ENCODE peak calls at places on chromosomes 5 and 9, in eight cellular contexts. One of them, this sample, is unnamed.

GRCh38 chr5:149959406-149960236 is 937 bp upstream of the SLC26A2 start:
- DNase-seq in left ventricle myocardium inferior: no peak
- DNase-seq in psoas muscle: no peak
- DNase-seq in upper lobe of right lung: no peak
- DNase-seq in A549: peak; percentile 92
- DNase-seq in uterus: no peak
- DNase-seq in OCI-LY7: peak; percentile 49
- DNase-seq in hepatocyte: peak; percentile 73
- DNase-seq in this sample: no peak

GRCh38 chr5:113232246-113232645 is 202.5 kb downstream of the TSSK1B start:
- DNase-seq in hepatocyte: no peak
- DNase-seq in A549: no peak
- DNase-seq in uterus: no peak
- DNase-seq in upper lobe of right lung: no peak
- DNase-seq in psoas muscle: no peak
- DNase-seq in left ventricle myocardium inferior: no peak
- DNase-seq in OCI-LY7: no peak
- DNase-seq in this sample: no peak

GRCh38 chr5:64166201-64166959 is 737 bp downstream of the RNF180 start:
- DNase-seq in upper lobe of right lung: no peak
- DNase-seq in left ventricle myocardium inferior: no peak
- DNase-seq in hepatocyte: no peak
- DNase-seq in OCI-LY7: no peak
- DNase-seq in uterus: no peak
- DNase-seq in psoas muscle: no peak
- DNase-seq in A549: no peak
- DNase-seq in this sample: no peak

GRCh38 chr5:128284236-128284635 is 200.7 kb downstream of the SLC12A2 start:
- DNase-seq in left ventricle myocardium inferior: no peak
- DNase-seq in psoas muscle: no peak
- DNase-seq in A549: no peak
- DNase-seq in uterus: no peak
- DNase-seq in hepatocyte: no peak
- DNase-seq in OCI-LY7: no peak
- DNase-seq in upper lobe of right lung: no peak
- DNase-seq in this sample: no peak

GRCh38 chr5:124923131-124923530 is 176.7 kb upstream of the ZNF608 start:
- DNase-seq in OCI-LY7: peak; percentile 38
- DNase-seq in hepatocyte: peak; percentile 18
- DNase-seq in A549: no peak
- DNase-seq in psoas muscle: no peak
- DNase-seq in uterus: no peak
- DNase-seq in upper lobe of right lung: no peak
- DNase-seq in left ventricle myocardium inferior: no peak
- DNase-seq in this sample: no peak

GRCh38 chr5:167587768-167588167 is 703.7 kb upstream of the WWC1 start:
- DNase-seq in A549: peak; percentile 56
- DNase-seq in left ventricle myocardium inferior: no peak
- DNase-seq in uterus: no peak
- DNase-seq in OCI-LY7: no peak
- DNase-seq in hepatocyte: peak; percentile 57
- DNase-seq in psoas muscle: no peak
- DNase-seq in upper lobe of right lung: no peak
- DNase-seq in this sample: no peak

GRCh38 chr9:130122465-130122864 is 49.7 kb upstream of the NCS1 start:
- DNase-seq in upper lobe of right lung: no peak
- DNase-seq in psoas muscle: no peak
- DNase-seq in A549: no peak
- DNase-seq in OCI-LY7: peak; percentile 60
- DNase-seq in uterus: no peak
- DNase-seq in hepatocyte: no peak
- DNase-seq in left ventricle myocardium inferior: no peak
- DNase-seq in this sample: peak; percentile 12

GRCh38 chr5:150637245-150638052 is 3.0 kb upstream of the SYNPO start:
- DNase-seq in upper lobe of right lung: no peak
- DNase-seq in A549: peak; percentile 89
- DNase-seq in hepatocyte: peak; percentile 85
- DNase-seq in uterus: no peak
- DNase-seq in left ventricle myocardium inferior: no peak
- DNase-seq in OCI-LY7: no peak
- DNase-seq in psoas muscle: no peak
- DNase-seq in this sample: no peak

GRCh38 chr5:16685069-16685468 is 68.3 kb upstream of the RETREG1 start:
- DNase-seq in OCI-LY7: no peak
- DNase-seq in left ventricle myocardium inferior: no peak
- DNase-seq in upper lobe of right lung: no peak
- DNase-seq in hepatocyte: no peak
- DNase-seq in psoas muscle: no peak
- DNase-seq in uterus: no peak
- DNase-seq in A549: no peak
- DNase-seq in this sample: no peak

DNA sequence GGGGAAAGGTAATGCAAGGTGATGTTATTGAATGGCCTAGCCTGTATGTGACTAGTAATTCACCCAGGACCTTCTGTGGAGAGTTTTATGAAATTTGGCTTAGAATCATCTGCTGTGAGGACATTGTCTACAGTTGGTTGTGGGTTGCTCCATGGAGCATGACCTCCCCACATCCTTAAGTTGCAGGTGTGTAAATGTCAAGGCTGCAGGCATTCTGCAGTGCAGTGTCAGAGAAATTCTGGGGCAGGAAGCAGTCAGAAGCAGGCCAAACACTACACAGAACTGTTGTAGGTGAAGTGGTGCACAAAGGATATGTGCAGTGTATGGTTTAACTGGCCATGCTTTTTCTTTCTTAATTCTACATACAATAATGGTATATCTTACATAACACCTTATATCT is 588.3 kb downstream of the EBF1 start:
- DNase-seq in upper lobe of right lung: no peak
- DNase-seq in hepatocyte: no peak
- DNase-seq in uterus: no peak
- DNase-seq in psoas muscle: no peak
- DNase-seq in A549: no peak
- DNase-seq in OCI-LY7: peak; percentile 98
- DNase-seq in left ventricle myocardium inferior: no peak
- DNase-seq in this sample: no peak
- H3K4me1 ChIP-seq in upper lobe of right lung: no peaks in the 10 kb centered on the region
- H3K4me1 ChIP-seq in hepatocyte: no peaks in the 10 kb centered on the region
- H3K4me1 ChIP-seq in uterus: no peaks in the 10 kb centered on the region
- H3K4me1 ChIP-seq in psoas muscle: no peaks in the 10 kb centered on the region
- H3K4me1 ChIP-seq in A549: no peaks in the 10 kb centered on the region
- H3K4me1 ChIP-seq in OCI-LY7: peaks cover 47% of the 10 kb centered on the region
- H3K4me1 ChIP-seq in left ventricle myocardium inferior: peaks cover 19% of the 10 kb centered on the region
- H3K4me1 ChIP-seq in this sample: no peaks in the 10 kb centered on the region

GRCh38 chr5:109865636-109866035 is 175.9 kb downstream of the MAN2A1 start:
- DNase-seq in A549: peak; percentile 9
- DNase-seq in psoas muscle: no peak
- DNase-seq in OCI-LY7: no peak
- DNase-seq in upper lobe of right lung: no peak
- DNase-seq in left ventricle myocardium inferior: no peak
- DNase-seq in hepatocyte: peak; percentile 14
- DNase-seq in uterus: no peak
- DNase-seq in this sample: no peak

GRCh38 chr5:109862301-109862700 is 172.6 kb downstream of the MAN2A1 start:
- DNase-seq in OCI-LY7: no peak
- DNase-seq in uterus: no peak
- DNase-seq in hepatocyte: no peak
- DNase-seq in psoas muscle: no peak
- DNase-seq in left ventricle myocardium inferior: no peak
- DNase-seq in A549: no peak
- DNase-seq in upper lobe of right lung: no peak
- DNase-seq in this sample: no peak

GRCh38 chr5:109863752-109864151 is 174.0 kb downstream of the MAN2A1 start:
- DNase-seq in upper lobe of right lung: no peak
- DNase-seq in uterus: no peak
- DNase-seq in left ventricle myocardium inferior: no peak
- DNase-seq in OCI-LY7: no peak
- DNase-seq in psoas muscle: no peak
- DNase-seq in hepatocyte: no peak
- DNase-seq in A549: no peak
- DNase-seq in this sample: no peak

GRCh38 chr5:109868737-109869136 is 179.0 kb downstream of the MAN2A1 start:
- DNase-seq in A549: no peak
- DNase-seq in upper lobe of right lung: no peak
- DNase-seq in uterus: no peak
- DNase-seq in psoas muscle: no peak
- DNase-seq in left ventricle myocardium inferior: no peak
- DNase-seq in hepatocyte: no peak
- DNase-seq in OCI-LY7: no peak
- DNase-seq in this sample: no peak

GRCh38 chr5:109866051-109866450 is 176.3 kb downstream of the MAN2A1 start:
- DNase-seq in OCI-LY7: no peak
- DNase-seq in A549: no peak
- DNase-seq in left ventricle myocardium inferior: no peak
- DNase-seq in psoas muscle: no peak
- DNase-seq in uterus: no peak
- DNase-seq in upper lobe of right lung: no peak
- DNase-seq in hepatocyte: no peak
- DNase-seq in this sample: no peak
- H3K4me1 ChIP-seq in OCI-LY7: no peaks in the 10 kb centered on the region
- H3K4me1 ChIP-seq in A549: no peaks in the 10 kb centered on the region
- H3K4me1 ChIP-seq in left ventricle myocardium inferior: no peaks in the 10 kb centered on the region
- H3K4me1 ChIP-seq in psoas muscle: no peaks in the 10 kb centered on the region
- H3K4me1 ChIP-seq in uterus: no peaks in the 10 kb centered on the region
- H3K4me1 ChIP-seq in upper lobe of right lung: no peaks in the 10 kb centered on the region
- H3K4me1 ChIP-seq in hepatocyte: no peaks in the 10 kb centered on the region
- H3K4me1 ChIP-seq in this sample: no peaks in the 10 kb centered on the region

GRCh38 chr9:135950135-135950682 is 11.0 kb downstream of the UBAC1 start:
- DNase-seq in A549: no peak
- DNase-seq in uterus: no peak
- DNase-seq in psoas muscle: no peak
- DNase-seq in hepatocyte: no peak
- DNase-seq in upper lobe of right lung: no peak
- DNase-seq in left ventricle myocardium inferior: no peak
- DNase-seq in OCI-LY7: no peak
- DNase-seq in this sample: no peak

GRCh38 chr9:135951889-135952663 is 9.1 kb downstream of the UBAC1 start:
- DNase-seq in uterus: no peak
- DNase-seq in psoas muscle: peak; percentile 93
- DNase-seq in OCI-LY7: no peak
- DNase-seq in A549: no peak
- DNase-seq in hepatocyte: peak; percentile 67
- DNase-seq in left ventricle myocardium inferior: no peak
- DNase-seq in upper lobe of right lung: no peak
- DNase-seq in this sample: no peak

GRCh38 chr9:135949666-135950134 is 11.5 kb downstream of the UBAC1 start:
- DNase-seq in psoas muscle: peak; percentile 85
- DNase-seq in left ventricle myocardium inferior: no peak
- DNase-seq in A549: no peak
- DNase-seq in hepatocyte: no peak
- DNase-seq in OCI-LY7: no peak
- DNase-seq in uterus: no peak
- DNase-seq in upper lobe of right lung: no peak
- DNase-seq in this sample: no peak

GRCh38 chr9:135955981-135956797 is 5.0 kb downstream of the UBAC1 start:
- DNase-seq in psoas muscle: no peak
- DNase-seq in A549: no peak
- DNase-seq in OCI-LY7: no peak
- DNase-seq in hepatocyte: no peak
- DNase-seq in upper lobe of right lung: no peak
- DNase-seq in uterus: no peak
- DNase-seq in left ventricle myocardium inferior: no peak
- DNase-seq in this sample: no peak

GRCh38 chr9:135952664-135953206 is 8.4 kb downstream of the UBAC1 start:
- DNase-seq in OCI-LY7: no peak
- DNase-seq in A549: no peak
- DNase-seq in upper lobe of right lung: no peak
- DNase-seq in left ventricle myocardium inferior: no peak
- DNase-seq in psoas muscle: no peak
- DNase-seq in uterus: no peak
- DNase-seq in hepatocyte: no peak
- DNase-seq in this sample: no peak
- H3K4me1 ChIP-seq in OCI-LY7: no peaks in the 10 kb centered on the region
- H3K4me1 ChIP-seq in A549: no peaks in the 10 kb centered on the region
- H3K4me1 ChIP-seq in upper lobe of right lung: no peaks in the 10 kb centered on the region
- H3K4me1 ChIP-seq in left ventricle myocardium inferior: peaks cover 45% of the 10 kb centered on the region
- H3K4me1 ChIP-seq in psoas muscle: peaks cover 86% of the 10 kb centered on the region
- H3K4me1 ChIP-seq in uterus: no peaks in the 10 kb centered on the region
- H3K4me1 ChIP-seq in hepatocyte: no peaks in the 10 kb centered on the region
- H3K4me1 ChIP-seq in this sample: no peaks in the 10 kb centered on the region

GRCh38 chr5:143892908-143893307 is 80.9 kb downstream of the HMHB1 start:
- DNase-seq in psoas muscle: no peak
- DNase-seq in uterus: no peak
- DNase-seq in upper lobe of right lung: no peak
- DNase-seq in left ventricle myocardium inferior: no peak
- DNase-seq in hepatocyte: no peak
- DNase-seq in OCI-LY7: no peak
- DNase-seq in A549: no peak
- DNase-seq in this sample: no peak
- H3K4me1 ChIP-seq in psoas muscle: peaks cover 7% of the 10 kb centered on the region
- H3K4me1 ChIP-seq in uterus: no peaks in the 10 kb centered on the region
- H3K4me1 ChIP-seq in upper lobe of right lung: no peaks in the 10 kb centered on the region
- H3K4me1 ChIP-seq in left ventricle myocardium inferior: peaks cover 28% of the 10 kb centered on the region
- H3K4me1 ChIP-seq in hepatocyte: peaks cover 12% of the 10 kb centered on the region
- H3K4me1 ChIP-seq in OCI-LY7: no peaks in the 10 kb centered on the region
- H3K4me1 ChIP-seq in A549: peaks cover 16% of the 10 kb centered on the region
- H3K4me1 ChIP-seq in this sample: peaks cover 4% of the 10 kb centered on the region

DNA sequence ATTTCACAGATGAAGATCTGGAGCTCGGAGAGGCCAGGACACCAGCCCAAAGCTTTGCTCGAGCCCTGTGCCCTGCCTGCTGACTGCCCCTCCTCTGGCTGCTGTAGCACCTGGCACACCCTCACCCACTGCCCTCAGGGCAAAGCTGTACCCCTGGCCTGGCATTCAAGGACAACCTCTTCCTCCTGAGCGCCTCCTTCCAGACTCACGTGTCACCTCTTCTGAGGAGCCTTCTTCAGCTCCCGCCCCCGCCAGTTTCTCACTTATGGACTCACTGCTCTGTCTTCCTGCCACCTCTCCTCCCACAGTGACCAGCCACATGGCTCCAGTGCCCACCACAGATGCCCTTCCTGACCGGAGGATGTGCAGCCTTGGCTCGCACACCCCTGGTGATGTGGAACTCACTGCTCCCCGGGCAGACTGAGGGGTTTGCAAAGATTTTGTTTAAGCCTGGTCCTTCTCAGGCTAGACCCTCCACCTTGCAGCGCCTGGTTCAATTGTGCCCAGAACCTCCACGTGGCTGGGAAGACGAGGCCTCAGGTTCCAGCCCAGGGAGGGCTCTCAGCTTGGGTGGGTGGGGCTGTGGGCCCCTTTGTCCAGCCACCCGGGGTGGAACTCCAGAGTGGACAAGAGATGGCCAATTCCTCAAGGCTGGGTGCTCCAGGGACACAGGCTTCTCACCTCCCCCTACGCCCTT is 46.6 kb upstream of the PHYKPL start:
- DNase-seq in A549: no peak
- DNase-seq in uterus: no peak
- DNase-seq in psoas muscle: peak; percentile 43
- DNase-seq in left ventricle myocardium inferior: no peak
- DNase-seq in hepatocyte: no peak
- DNase-seq in upper lobe of right lung: no peak
- DNase-seq in OCI-LY7: no peak
- DNase-seq in this sample: peak; percentile 30
- H3K4me1 ChIP-seq in A549: no peaks in the 10 kb centered on the region
- H3K4me1 ChIP-seq in uterus: no peaks in the 10 kb centered on the region
- H3K4me1 ChIP-seq in psoas muscle: no peaks in the 10 kb centered on the region
- H3K4me1 ChIP-seq in left ventricle myocardium inferior: peaks cover 8% of the 10 kb centered on the region
- H3K4me1 ChIP-seq in hepatocyte: no peaks in the 10 kb centered on the region
- H3K4me1 ChIP-seq in upper lobe of right lung: peaks cover 4% of the 10 kb centered on the region
- H3K4me1 ChIP-seq in OCI-LY7: no peaks in the 10 kb centered on the region
- H3K4me1 ChIP-seq in this sample: peaks cover 10% of the 10 kb centered on the region

This sample was measured in lower lobe of right lung.